ENCODE peak calls at places on chromosomes 11 and 22, in ten cellular contexts. Q, L, U, N, G, K, E, R, D and M are unnamed samples. For H3K27me3, the result is how much of the 10 kb centered on the place peaks cover.

GRCh38 chr11:100297516-100297915 is 389.6 kb upstream of the ARHGAP42 start:
- DNase-seq in G (no peak), R (no peak), L (no peak), D (peak), Q (no peak), K (no peak), N (no peak), U (no peak), E (no peak), M (no peak)

GRCh38 chr11:65551572-65552398 is 6.4 kb downstream of the LTBP3 start:
- DNase-seq in R (peak), E (peak), K (peak), D (no peak), G (no peak), U (peak), Q (no peak), L (peak), N (peak), M (peak)

GRCh38 chr11:6563667-6564066 is 39.7 kb downstream of the RRP8 start:
- DNase-seq in D (no peak), E (no peak), Q (no peak), U (no peak), K (no peak), N (no peak), G (no peak), L (no peak), R (no peak), M (no peak)

GRCh38 chr11:11916981-11917399 is 75.2 kb downstream of the USP47 start:
- DNase-seq in G (no peak), U (no peak), L (peak), D (peak), R (no peak), N (peak), E (no peak), K (peak), Q (no peak), M (no peak)

GRCh38 chr11:78289547-78290292 is 101.0 kb downstream of the USP35 start:
- DNase-seq in E (no peak), K (no peak), L (no peak), D (no peak), R (no peak), U (no peak), N (no peak), G (no peak), Q (no peak), M (no peak)

GRCh38 chr11:44133335-44133946 is 38.0 kb downstream of the EXT2 start:
- DNase-seq in Q (no peak), D (peak), R (no peak), L (peak), U (no peak), G (no peak), E (no peak), N (no peak), K (peak), M (no peak)

GRCh38 chr11:63892233-63892632 is 24.7 kb downstream of the RCOR2 start:
- DNase-seq in G (no peak), K (no peak), L (peak), E (no peak), D (peak), U (no peak), N (no peak), R (no peak), Q (no peak), M (no peak)

GRCh38 chr11:75279273-75279672 is 38.7 kb downstream of the TPBGL start:
- DNase-seq in G (no peak), U (peak), N (peak), R (no peak), E (no peak), L (no peak), Q (no peak), K (no peak), D (no peak), M (no peak)

GRCh38 chr11:12727556-12728070 is 53.4 kb downstream of the TEAD1 start:
- DNase-seq in U (no peak), R (no peak), K (no peak), G (no peak), Q (no peak), E (no peak), L (peak), D (peak), N (no peak), M (no peak)

GRCh38 chr11:95727630-95728029 is 62.0 kb downstream of the FAM76B start:
- DNase-seq in R (no peak), K (no peak), L (no peak), E (no peak), Q (no peak), U (no peak), N (no peak), D (no peak), G (no peak), M (no peak)

GRCh38 chr22:34135749-34136148 is 215.5 kb upstream of the LARGE1 start:
- DNase-seq in D (no peak), Q (no peak), N (no peak), K (no peak), E (no peak), U (no peak), R (no peak), L (no peak), G (no peak), M (no peak)

GRCh38 chr11:24351179-24351578 is 145.7 kb upstream of the LUZP2 start:
- DNase-seq in D (no peak), G (no peak), L (no peak), Q (no peak), K (no peak), N (no peak), R (no peak), U (no peak), E (no peak), M (no peak)

GRCh38 chr11:80925291-80925690 is 1484.5 kb upstream of the TENM4 start:
- DNase-seq in D (no peak), Q (no peak), G (no peak), U (no peak), E (no peak), L (peak), R (no peak), K (no peak), N (no peak), M (no peak)

GRCh38 chr11:124222407-124222806 is 18.5 kb upstream of the OR8G1 start:
- DNase-seq in E (no peak), U (no peak), L (no peak), G (no peak), N (no peak), D (no peak), R (no peak), K (no peak), Q (no peak), M (no peak)

GRCh38 chr22:48099671-48100070 is 1337.2 kb downstream of the TBC1D22A start:
- DNase-seq in R (no peak), N (no peak), Q (no peak), K (no peak), L (no peak), U (no peak), D (no peak), E (no peak), G (no peak), M (no peak)

GRCh38 chr11:46680815-46681214 is 19.6 kb downstream of the ARHGAP1 start:
- DNase-seq in L (no peak), R (no peak), U (no peak), N (no peak), G (no peak), D (no peak), Q (no peak), K (no peak), E (no peak), M (no peak)

GRCh38 chr11:1163321-1163910 is 5.7 kb downstream of the MUC5AC start:
- DNase-seq in N (peak), D (no peak), L (no peak), R (no peak), U (no peak), K (no peak), Q (no peak), G (no peak), E (no peak), M (no peak)

GRCh38 chr11:2474059-2474901 is 29.5 kb downstream of the KCNQ1 start:
- DNase-seq in G (no peak), R (no peak), N (no peak), E (peak), L (no peak), K (no peak), D (no peak), Q (no peak), U (peak), M (no peak)

GRCh38 chr11:22597062-22597461 is 28.6 kb downstream of the FANCF start:
- DNase-seq in Q (no peak), L (no peak), N (no peak), D (no peak), G (no peak), R (no peak), K (no peak), U (no peak), E (no peak), M (no peak)

GRCh38 chr11:2419638-2420501 is 19.3 kb downstream of the TSSC4 start:
- DNase-seq in U (peak), Q (no peak), G (peak), E (peak), D (peak), L (peak), R (peak), K (peak), N (peak), M (peak)

GRCh38 chr22:29756341-29756740 is 10.5 kb downstream of the ZMAT5 start:
- DNase-seq in Q (no peak), K (peak), G (no peak), R (no peak), L (no peak), E (no peak), D (no peak), U (no peak), N (no peak), M (no peak)

GRCh38 chr22:46148885-46149492 is 1.3 kb upstream of the PPARA start:
- DNase-seq in K (no peak), N (no peak), R (no peak), E (no peak), Q (no peak), L (no peak), G (no peak), U (no peak), D (no peak), M (no peak)

GRCh38 chr11:73859671-73860070 is 17.0 kb downstream of the COA4 start:
- DNase-seq in Q (no peak), N (no peak), K (no peak), D (no peak), R (no peak), G (no peak), L (no peak), E (no peak), U (no peak), M (no peak)

GRCh38 chr11:134068829-134069425 is at the start of gene JAM3:
- DNase-seq in Q (peak), N (peak), U (peak), L (peak), K (peak), E (peak), R (peak), D (peak), G (peak), M (peak)

GRCh38 chr22:49550766-49551362 is 276.8 kb downstream of the BRD1 start:
- DNase-seq in G (no peak), E (peak), N (no peak), L (no peak), U (no peak), Q (no peak), D (no peak), R (no peak), K (no peak), M (no peak)

GRCh38 chr22:29855611-29856181 is 17.6 kb upstream of the ASCC2 start:
- DNase-seq in K (no peak), L (no peak), Q (no peak), U (peak), R (no peak), D (no peak), G (no peak), E (no peak), N (peak), M (no peak)

GRCh38 chr11:72924568-72925190 is 110.5 kb downstream of the ATG16L2 start:
- DNase-seq in N (no peak), L (peak), E (no peak), G (peak), R (no peak), U (no peak), Q (peak), K (peak), D (peak), M (no peak)

GRCh38 chr11:43747130-43747802 is 66.7 kb downstream of the HSD17B12 start:
- DNase-seq in R (no peak), E (no peak), Q (no peak), G (no peak), D (no peak), U (no peak), K (no peak), L (no peak), N (no peak), M (no peak)

GRCh38 chr11:6200975-6201374 is 2.0 kb downstream of the OR52W1 start:
- DNase-seq in K (no peak), U (peak), G (no peak), D (no peak), E (peak), L (peak), Q (peak), R (no peak), N (peak), M (no peak)

GRCh38 chr22:31120642-31121041 is 2.1 kb upstream of the INPP5J start:
- DNase-seq in L (no peak), Q (no peak), D (no peak), U (no peak), N (no peak), G (no peak), K (no peak), R (no peak), E (no peak), M (no peak)

GRCh38 chr11:2660357-2660939 is 39.3 kb downstream of the KCNQ1OT1 start:
- DNase-seq in R (no peak), K (no peak), U (no peak), N (no peak), D (no peak), L (no peak), Q (no peak), G (no peak), E (no peak), M (no peak)

GRCh38 chr11:64710418-64711137 is 12.4 kb downstream of the NRXN2 start:
- DNase-seq in U (no peak), K (peak), N (no peak), L (peak), E (no peak), G (no peak), R (no peak), D (peak), Q (no peak), M (no peak)

GRCh38 chr11:76598426-76598839 is 72.1 kb downstream of the LRRC32 start:
- DNase-seq in Q (peak), L (peak), R (no peak), N (no peak), D (no peak), U (peak), K (peak), E (no peak), G (peak), M (no peak)

GRCh38 chr22:22156716-22157499 is 87.7 kb upstream of the VPREB1 start:
- DNase-seq in K (peak), Q (peak), D (peak), E (peak), R (peak), G (peak), U (peak), N (no peak), L (peak), M (peak)
- TF ChIP-seq CTCF in K (peak), Q (peak), D (peak), E (peak), R (peak), G (peak), U (peak), N (peak), L (peak), M (peak)

GRCh38 chr11:118841469-118842222 is 42.0 kb upstream of the CXCR5 start:
- DNase-seq in N (no peak), L (no peak), Q (no peak), D (no peak), R (no peak), E (no peak), U (no peak), K (no peak), G (peak), M (no peak)
- H3K4me3 ChIP-seq in N (no peak), L (no peak), Q (no peak), D (no peak), R (no peak), E (no peak), U (no peak), K (no peak), G (peak), M (peak)

GRCh38 chr22:43341565-43341964 is 1.6 kb downstream of the SCUBE1 start:
- DNase-seq in G (no peak), L (no peak), R (no peak), N (no peak), K (no peak), Q (no peak), D (no peak), E (no peak), U (no peak), M (no peak)

GRCh38 chr22:43343262-43343988 is at the start of gene SCUBE1:
- DNase-seq in E (peak), K (peak), Q (peak), R (peak), N (peak), D (no peak), G (no peak), L (no peak), U (peak), M (no peak)

GRCh38 chr22:43345761-43346261 is 2.6 kb upstream of the SCUBE1 start:
- DNase-seq in Q (peak), R (no peak), N (no peak), E (no peak), G (no peak), D (no peak), L (no peak), K (no peak), U (no peak), M (no peak)

GRCh38 chr22:43345356-43345755 is 2.2 kb upstream of the SCUBE1 start:
- DNase-seq in E (no peak), G (no peak), R (no peak), D (no peak), N (no peak), L (no peak), Q (no peak), K (no peak), U (no peak), M (no peak)

GRCh38 chr22:43342347-43343261 is 568 bp downstream of the SCUBE1 start:
- DNase-seq in E (no peak), N (no peak), L (no peak), R (no peak), D (no peak), U (no peak), G (no peak), K (no peak), Q (no peak), M (no peak)
- H3K27me3 ChIP-seq in E (under half), N (under half), L (under half), R (under half), D (under half), U (under half), G (under half), K (under half), Q (under half), M (under half)

GRCh38 chr11:130371004-130371590 is 56.4 kb upstream of the ZBTB44 start:
- DNase-seq in E (no peak), K (peak), U (no peak), N (no peak), D (no peak), L (no peak), Q (no peak), R (no peak), G (no peak), M (no peak)
- TF ChIP-seq CTCF in E (peak), K (peak), U (no peak), N (no peak), D (peak), L (no peak), Q (no peak), R (no peak), G (peak), M (peak)

GRCh38 chr11:67628710-67629385 is 889 bp downstream of the NUDT8 start:
- DNase-seq in L (no peak), U (peak), N (no peak), R (peak), D (no peak), K (no peak), G (no peak), E (peak), Q (no peak), M (no peak)
- H3K4me3 ChIP-seq in L (no peak), U (peak), N (peak), R (peak), D (peak), K (peak), G (peak), E (peak), Q (no peak), M (peak)

GRCh38 chr22:20438066-20438677 is 547 bp upstream of the SCARF2 start:
- DNase-seq in L (peak), Q (no peak), D (no peak), E (peak), U (peak), K (no peak), R (no peak), G (no peak), N (peak), M (no peak)
- H3K27me3 ChIP-seq in L (under half), Q (half or more), D (under half), E (under half), U (under half), K (under half), R (under half), G (under half), N (under half), M (under half)